ENCODE peak calls at places on chromosome 3, in nine cellular contexts. One of them, this sample, is unnamed.

GRCh38 chr3:170180107-170180951 is 1.2 kb downstream of the PHC3 start:
- DNase-seq in progenitor cell of endocrine pancreas: no peak
- DNase-seq in HuH-7: peak
- DNase-seq in amygdala: no peak
- DNase-seq in fibroblast of pulmonary artery: peak
- DNase-seq in osteocyte: no peak
- DNase-seq in stimulated activated CD4-positive, alpha-beta T cell treated with anti-CD3 and anti-CD28 coated beads, TNF-alpha, amount 100 ng/mL, for 24 hours: no peak
- DNase-seq in activated CD8-positive, alpha-beta memory T cell treated with anti-CD3 and anti-CD28 coated beads for 4 hours: no peak
- DNase-seq in anterior cingulate cortex: no peak
- DNase-seq in this sample: no peak

GRCh38 chr3:172203522-172204258 is 164.3 kb downstream of the FNDC3B start:
- DNase-seq in stimulated activated CD4-positive, alpha-beta T cell treated with anti-CD3 and anti-CD28 coated beads, TNF-alpha, amount 100 ng/mL, for 24 hours: no peak
- DNase-seq in progenitor cell of endocrine pancreas: no peak
- DNase-seq in anterior cingulate cortex: peak
- DNase-seq in HuH-7: peak
- DNase-seq in fibroblast of pulmonary artery: no peak
- DNase-seq in activated CD8-positive, alpha-beta memory T cell treated with anti-CD3 and anti-CD28 coated beads for 4 hours: no peak
- DNase-seq in amygdala: peak
- DNase-seq in osteocyte: no peak
- DNase-seq in this sample: no peak

GRCh38 chr3:170961616-170962400 is 53.4 kb upstream of the EIF5A2 start:
- DNase-seq in anterior cingulate cortex: no peak
- DNase-seq in progenitor cell of endocrine pancreas: no peak
- DNase-seq in HuH-7: peak
- DNase-seq in osteocyte: no peak
- DNase-seq in fibroblast of pulmonary artery: peak
- DNase-seq in activated CD8-positive, alpha-beta memory T cell treated with anti-CD3 and anti-CD28 coated beads for 4 hours: no peak
- DNase-seq in amygdala: no peak
- DNase-seq in stimulated activated CD4-positive, alpha-beta T cell treated with anti-CD3 and anti-CD28 coated beads, TNF-alpha, amount 100 ng/mL, for 24 hours: no peak
- DNase-seq in this sample: no peak

GRCh38 chr3:150215616-150216015 is 192.5 kb upstream of the TSC22D2 start:
- DNase-seq in anterior cingulate cortex: no peak
- DNase-seq in progenitor cell of endocrine pancreas: no peak
- DNase-seq in amygdala: no peak
- DNase-seq in stimulated activated CD4-positive, alpha-beta T cell treated with anti-CD3 and anti-CD28 coated beads, TNF-alpha, amount 100 ng/mL, for 24 hours: no peak
- DNase-seq in osteocyte: no peak
- DNase-seq in activated CD8-positive, alpha-beta memory T cell treated with anti-CD3 and anti-CD28 coated beads for 4 hours: no peak
- DNase-seq in fibroblast of pulmonary artery: no peak
- DNase-seq in HuH-7: no peak
- DNase-seq in this sample: no peak

GRCh38 chr3:166986000-166986399 is 394.1 kb downstream of the ZBBX start:
- DNase-seq in HuH-7: no peak
- DNase-seq in amygdala: no peak
- DNase-seq in fibroblast of pulmonary artery: no peak
- DNase-seq in activated CD8-positive, alpha-beta memory T cell treated with anti-CD3 and anti-CD28 coated beads for 4 hours: no peak
- DNase-seq in anterior cingulate cortex: no peak
- DNase-seq in progenitor cell of endocrine pancreas: no peak
- DNase-seq in stimulated activated CD4-positive, alpha-beta T cell treated with anti-CD3 and anti-CD28 coated beads, TNF-alpha, amount 100 ng/mL, for 24 hours: no peak
- DNase-seq in osteocyte: no peak
- DNase-seq in this sample: no peak

GRCh38 chr3:139313921-139314320 is 29.9 kb upstream of the MRPS22 start:
- DNase-seq in stimulated activated CD4-positive, alpha-beta T cell treated with anti-CD3 and anti-CD28 coated beads, TNF-alpha, amount 100 ng/mL, for 24 hours: no peak
- DNase-seq in fibroblast of pulmonary artery: no peak
- DNase-seq in amygdala: no peak
- DNase-seq in progenitor cell of endocrine pancreas: no peak
- DNase-seq in activated CD8-positive, alpha-beta memory T cell treated with anti-CD3 and anti-CD28 coated beads for 4 hours: no peak
- DNase-seq in osteocyte: no peak
- DNase-seq in anterior cingulate cortex: no peak
- DNase-seq in HuH-7: no peak
- DNase-seq in this sample: no peak

GRCh38 chr3:131883711-131884407 is 151.0 kb downstream of the CPNE4 start:
- DNase-seq in osteocyte: no peak
- DNase-seq in amygdala: no peak
- DNase-seq in anterior cingulate cortex: no peak
- DNase-seq in activated CD8-positive, alpha-beta memory T cell treated with anti-CD3 and anti-CD28 coated beads for 4 hours: no peak
- DNase-seq in fibroblast of pulmonary artery: no peak
- DNase-seq in HuH-7: no peak
- DNase-seq in progenitor cell of endocrine pancreas: no peak
- DNase-seq in stimulated activated CD4-positive, alpha-beta T cell treated with anti-CD3 and anti-CD28 coated beads, TNF-alpha, amount 100 ng/mL, for 24 hours: no peak
- DNase-seq in this sample: no peak

GRCh38 chr3:145024700-145025099 is 1053.1 kb downstream of the DIPK2A start:
- DNase-seq in activated CD8-positive, alpha-beta memory T cell treated with anti-CD3 and anti-CD28 coated beads for 4 hours: no peak
- DNase-seq in progenitor cell of endocrine pancreas: no peak
- DNase-seq in anterior cingulate cortex: no peak
- DNase-seq in amygdala: no peak
- DNase-seq in stimulated activated CD4-positive, alpha-beta T cell treated with anti-CD3 and anti-CD28 coated beads, TNF-alpha, amount 100 ng/mL, for 24 hours: no peak
- DNase-seq in osteocyte: no peak
- DNase-seq in fibroblast of pulmonary artery: no peak
- DNase-seq in HuH-7: no peak
- DNase-seq in this sample: no peak

GRCh38 chr3:49006591-49007067 is 562 bp upstream of the WDR6 start:
- DNase-seq in anterior cingulate cortex: peak
- DNase-seq in fibroblast of pulmonary artery: peak
- DNase-seq in amygdala: peak
- DNase-seq in stimulated activated CD4-positive, alpha-beta T cell treated with anti-CD3 and anti-CD28 coated beads, TNF-alpha, amount 100 ng/mL, for 24 hours: no peak
- DNase-seq in activated CD8-positive, alpha-beta memory T cell treated with anti-CD3 and anti-CD28 coated beads for 4 hours: no peak
- DNase-seq in progenitor cell of endocrine pancreas: no peak
- DNase-seq in osteocyte: no peak
- DNase-seq in HuH-7: no peak
- DNase-seq in this sample: no peak

GRCh38 chr3:49647741-49648140 is 26.4 kb upstream of the APEH start:
- DNase-seq in HuH-7: no peak
- DNase-seq in osteocyte: no peak
- DNase-seq in stimulated activated CD4-positive, alpha-beta T cell treated with anti-CD3 and anti-CD28 coated beads, TNF-alpha, amount 100 ng/mL, for 24 hours: no peak
- DNase-seq in anterior cingulate cortex: no peak
- DNase-seq in amygdala: no peak
- DNase-seq in fibroblast of pulmonary artery: no peak
- DNase-seq in progenitor cell of endocrine pancreas: no peak
- DNase-seq in activated CD8-positive, alpha-beta memory T cell treated with anti-CD3 and anti-CD28 coated beads for 4 hours: no peak
- DNase-seq in this sample: no peak

GRCh38 chr3:9765865-9766264 is 3.9 kb downstream of the CAMK1 start:
- DNase-seq in fibroblast of pulmonary artery: no peak
- DNase-seq in progenitor cell of endocrine pancreas: no peak
- DNase-seq in amygdala: no peak
- DNase-seq in stimulated activated CD4-positive, alpha-beta T cell treated with anti-CD3 and anti-CD28 coated beads, TNF-alpha, amount 100 ng/mL, for 24 hours: no peak
- DNase-seq in osteocyte: no peak
- DNase-seq in HuH-7: no peak
- DNase-seq in activated CD8-positive, alpha-beta memory T cell treated with anti-CD3 and anti-CD28 coated beads for 4 hours: no peak
- DNase-seq in anterior cingulate cortex: no peak
- DNase-seq in this sample: no peak

GRCh38 chr3:43369404-43370345 is 83.3 kb downstream of the SNRK start:
- DNase-seq in stimulated activated CD4-positive, alpha-beta T cell treated with anti-CD3 and anti-CD28 coated beads, TNF-alpha, amount 100 ng/mL, for 24 hours: no peak
- DNase-seq in progenitor cell of endocrine pancreas: no peak
- DNase-seq in anterior cingulate cortex: no peak
- DNase-seq in osteocyte: no peak
- DNase-seq in activated CD8-positive, alpha-beta memory T cell treated with anti-CD3 and anti-CD28 coated beads for 4 hours: no peak
- DNase-seq in amygdala: no peak
- DNase-seq in HuH-7: no peak
- DNase-seq in fibroblast of pulmonary artery: no peak
- DNase-seq in this sample: no peak

GRCh38 chr3:32998631-32999451 is 47.4 kb downstream of the CCR4 start:
- DNase-seq in osteocyte: no peak
- DNase-seq in activated CD8-positive, alpha-beta memory T cell treated with anti-CD3 and anti-CD28 coated beads for 4 hours: no peak
- DNase-seq in fibroblast of pulmonary artery: no peak
- DNase-seq in anterior cingulate cortex: no peak
- DNase-seq in HuH-7: no peak
- DNase-seq in stimulated activated CD4-positive, alpha-beta T cell treated with anti-CD3 and anti-CD28 coated beads, TNF-alpha, amount 100 ng/mL, for 24 hours: no peak
- DNase-seq in progenitor cell of endocrine pancreas: no peak
- DNase-seq in amygdala: no peak
- DNase-seq in this sample: no peak

GRCh38 chr3:8650583-8651416 is 6.2 kb upstream of the SSUH2 start:
- DNase-seq in progenitor cell of endocrine pancreas: no peak
- DNase-seq in fibroblast of pulmonary artery: no peak
- DNase-seq in amygdala: no peak
- DNase-seq in osteocyte: no peak
- DNase-seq in activated CD8-positive, alpha-beta memory T cell treated with anti-CD3 and anti-CD28 coated beads for 4 hours: no peak
- DNase-seq in anterior cingulate cortex: no peak
- DNase-seq in stimulated activated CD4-positive, alpha-beta T cell treated with anti-CD3 and anti-CD28 coated beads, TNF-alpha, amount 100 ng/mL, for 24 hours: no peak
- DNase-seq in HuH-7: no peak
- DNase-seq in this sample: no peak

GRCh38 chr3:86948840-86949239 is 42.1 kb downstream of the VGLL3 start:
- DNase-seq in osteocyte: no peak
- DNase-seq in stimulated activated CD4-positive, alpha-beta T cell treated with anti-CD3 and anti-CD28 coated beads, TNF-alpha, amount 100 ng/mL, for 24 hours: no peak
- DNase-seq in progenitor cell of endocrine pancreas: no peak
- DNase-seq in fibroblast of pulmonary artery: peak
- DNase-seq in activated CD8-positive, alpha-beta memory T cell treated with anti-CD3 and anti-CD28 coated beads for 4 hours: no peak
- DNase-seq in anterior cingulate cortex: no peak
- DNase-seq in amygdala: no peak
- DNase-seq in HuH-7: no peak
- DNase-seq in this sample: no peak

GRCh38 chr3:82093641-82094040 is 332.2 kb upstream of the GBE1 start:
- DNase-seq in fibroblast of pulmonary artery: no peak
- DNase-seq in activated CD8-positive, alpha-beta memory T cell treated with anti-CD3 and anti-CD28 coated beads for 4 hours: no peak
- DNase-seq in amygdala: no peak
- DNase-seq in anterior cingulate cortex: no peak
- DNase-seq in HuH-7: no peak
- DNase-seq in stimulated activated CD4-positive, alpha-beta T cell treated with anti-CD3 and anti-CD28 coated beads, TNF-alpha, amount 100 ng/mL, for 24 hours: no peak
- DNase-seq in osteocyte: no peak
- DNase-seq in progenitor cell of endocrine pancreas: no peak
- DNase-seq in this sample: no peak

GRCh38 chr3:180265551-180265950 is 228.8 kb upstream of the PEX5L start:
- DNase-seq in stimulated activated CD4-positive, alpha-beta T cell treated with anti-CD3 and anti-CD28 coated beads, TNF-alpha, amount 100 ng/mL, for 24 hours: no peak
- DNase-seq in activated CD8-positive, alpha-beta memory T cell treated with anti-CD3 and anti-CD28 coated beads for 4 hours: no peak
- DNase-seq in fibroblast of pulmonary artery: no peak
- DNase-seq in HuH-7: no peak
- DNase-seq in anterior cingulate cortex: no peak
- DNase-seq in amygdala: no peak
- DNase-seq in progenitor cell of endocrine pancreas: no peak
- DNase-seq in osteocyte: no peak
- DNase-seq in this sample: no peak

GRCh38 chr3:184003187-184003967 is 14.3 kb downstream of the ABCC5 start:
- DNase-seq in amygdala: no peak
- DNase-seq in osteocyte: no peak
- DNase-seq in HuH-7: no peak
- DNase-seq in stimulated activated CD4-positive, alpha-beta T cell treated with anti-CD3 and anti-CD28 coated beads, TNF-alpha, amount 100 ng/mL, for 24 hours: no peak
- DNase-seq in progenitor cell of endocrine pancreas: no peak
- DNase-seq in fibroblast of pulmonary artery: peak
- DNase-seq in activated CD8-positive, alpha-beta memory T cell treated with anti-CD3 and anti-CD28 coated beads for 4 hours: no peak
- DNase-seq in anterior cingulate cortex: no peak
- DNase-seq in this sample: no peak

GRCh38 chr3:143674100-143674968 is 173.9 kb downstream of the SLC9A9 start:
- DNase-seq in activated CD8-positive, alpha-beta memory T cell treated with anti-CD3 and anti-CD28 coated beads for 4 hours: peak
- DNase-seq in HuH-7: peak
- DNase-seq in anterior cingulate cortex: peak
- DNase-seq in amygdala: peak
- DNase-seq in osteocyte: peak
- DNase-seq in fibroblast of pulmonary artery: peak
- DNase-seq in progenitor cell of endocrine pancreas: peak
- DNase-seq in stimulated activated CD4-positive, alpha-beta T cell treated with anti-CD3 and anti-CD28 coated beads, TNF-alpha, amount 100 ng/mL, for 24 hours: peak
- DNase-seq in this sample: peak

GRCh38 chr3:149552700-149553099 is 78.2 kb downstream of the TM4SF4 start:
- DNase-seq in stimulated activated CD4-positive, alpha-beta T cell treated with anti-CD3 and anti-CD28 coated beads, TNF-alpha, amount 100 ng/mL, for 24 hours: no peak
- DNase-seq in osteocyte: no peak
- DNase-seq in anterior cingulate cortex: no peak
- DNase-seq in activated CD8-positive, alpha-beta memory T cell treated with anti-CD3 and anti-CD28 coated beads for 4 hours: no peak
- DNase-seq in fibroblast of pulmonary artery: no peak
- DNase-seq in progenitor cell of endocrine pancreas: no peak
- DNase-seq in amygdala: no peak
- DNase-seq in HuH-7: no peak
- DNase-seq in this sample: no peak

GRCh38 chr3:42010530-42010929 is 48.6 kb upstream of the ULK4 start:
- DNase-seq in activated CD8-positive, alpha-beta memory T cell treated with anti-CD3 and anti-CD28 coated beads for 4 hours: no peak
- DNase-seq in HuH-7: no peak
- DNase-seq in anterior cingulate cortex: no peak
- DNase-seq in progenitor cell of endocrine pancreas: no peak
- DNase-seq in amygdala: no peak
- DNase-seq in fibroblast of pulmonary artery: no peak
- DNase-seq in osteocyte: no peak
- DNase-seq in stimulated activated CD4-positive, alpha-beta T cell treated with anti-CD3 and anti-CD28 coated beads, TNF-alpha, amount 100 ng/mL, for 24 hours: no peak
- DNase-seq in this sample: no peak

GRCh38 chr3:76585794-76586392 is 454.0 kb upstream of the ROBO2 start:
- DNase-seq in osteocyte: no peak
- DNase-seq in HuH-7: peak
- DNase-seq in fibroblast of pulmonary artery: peak
- DNase-seq in progenitor cell of endocrine pancreas: no peak
- DNase-seq in activated CD8-positive, alpha-beta memory T cell treated with anti-CD3 and anti-CD28 coated beads for 4 hours: no peak
- DNase-seq in stimulated activated CD4-positive, alpha-beta T cell treated with anti-CD3 and anti-CD28 coated beads, TNF-alpha, amount 100 ng/mL, for 24 hours: no peak
- DNase-seq in amygdala: no peak
- DNase-seq in anterior cingulate cortex: no peak
- DNase-seq in this sample: no peak

GRCh38 chr3:46849686-46850467 is 13.4 kb downstream of the MYL3 start:
- DNase-seq in anterior cingulate cortex: no peak
- DNase-seq in activated CD8-positive, alpha-beta memory T cell treated with anti-CD3 and anti-CD28 coated beads for 4 hours: no peak
- DNase-seq in osteocyte: peak
- DNase-seq in stimulated activated CD4-positive, alpha-beta T cell treated with anti-CD3 and anti-CD28 coated beads, TNF-alpha, amount 100 ng/mL, for 24 hours: no peak
- DNase-seq in fibroblast of pulmonary artery: no peak
- DNase-seq in HuH-7: no peak
- DNase-seq in amygdala: no peak
- DNase-seq in progenitor cell of endocrine pancreas: no peak
- DNase-seq in this sample: no peak

GRCh38 chr3:152258448-152259302 is 10.1 kb upstream of the MBNL1 start:
- DNase-seq in anterior cingulate cortex: no peak
- DNase-seq in HuH-7: peak
- DNase-seq in amygdala: no peak
- DNase-seq in fibroblast of pulmonary artery: peak
- DNase-seq in activated CD8-positive, alpha-beta memory T cell treated with anti-CD3 and anti-CD28 coated beads for 4 hours: peak
- DNase-seq in progenitor cell of endocrine pancreas: no peak
- DNase-seq in stimulated activated CD4-positive, alpha-beta T cell treated with anti-CD3 and anti-CD28 coated beads, TNF-alpha, amount 100 ng/mL, for 24 hours: no peak
- DNase-seq in osteocyte: no peak
- DNase-seq in this sample: no peak

GRCh38 chr3:77931272-77932009 is 891.5 kb downstream of the ROBO2 start:
- DNase-seq in amygdala: no peak
- DNase-seq in osteocyte: no peak
- DNase-seq in progenitor cell of endocrine pancreas: no peak
- DNase-seq in stimulated activated CD4-positive, alpha-beta T cell treated with anti-CD3 and anti-CD28 coated beads, TNF-alpha, amount 100 ng/mL, for 24 hours: no peak
- DNase-seq in fibroblast of pulmonary artery: peak
- DNase-seq in HuH-7: no peak
- DNase-seq in anterior cingulate cortex: no peak
- DNase-seq in activated CD8-positive, alpha-beta memory T cell treated with anti-CD3 and anti-CD28 coated beads for 4 hours: no peak
- DNase-seq in this sample: no peak

GRCh38 chr3:39140341-39140971 is 12.9 kb downstream of the CSRNP1 start:
- DNase-seq in progenitor cell of endocrine pancreas: no peak
- DNase-seq in fibroblast of pulmonary artery: no peak
- DNase-seq in amygdala: no peak
- DNase-seq in activated CD8-positive, alpha-beta memory T cell treated with anti-CD3 and anti-CD28 coated beads for 4 hours: no peak
- DNase-seq in HuH-7: no peak
- DNase-seq in stimulated activated CD4-positive, alpha-beta T cell treated with anti-CD3 and anti-CD28 coated beads, TNF-alpha, amount 100 ng/mL, for 24 hours: no peak
- DNase-seq in anterior cingulate cortex: no peak
- DNase-seq in osteocyte: no peak
- DNase-seq in this sample: no peak

GRCh38 chr3:194310516-194310915 is 40.6 kb downstream of the CPN2 start:
- DNase-seq in stimulated activated CD4-positive, alpha-beta T cell treated with anti-CD3 and anti-CD28 coated beads, TNF-alpha, amount 100 ng/mL, for 24 hours: no peak
- DNase-seq in osteocyte: no peak
- DNase-seq in HuH-7: no peak
- DNase-seq in progenitor cell of endocrine pancreas: no peak
- DNase-seq in activated CD8-positive, alpha-beta memory T cell treated with anti-CD3 and anti-CD28 coated beads for 4 hours: no peak
- DNase-seq in anterior cingulate cortex: no peak
- DNase-seq in fibroblast of pulmonary artery: no peak
- DNase-seq in amygdala: no peak
- DNase-seq in this sample: no peak

GRCh38 chr3:56915969-56916586 is 114.3 kb upstream of the ARHGEF3 start:
- DNase-seq in stimulated activated CD4-positive, alpha-beta T cell treated with anti-CD3 and anti-CD28 coated beads, TNF-alpha, amount 100 ng/mL, for 24 hours: peak
- DNase-seq in osteocyte: no peak
- DNase-seq in anterior cingulate cortex: no peak
- DNase-seq in activated CD8-positive, alpha-beta memory T cell treated with anti-CD3 and anti-CD28 coated beads for 4 hours: peak
- DNase-seq in fibroblast of pulmonary artery: no peak
- DNase-seq in amygdala: no peak
- DNase-seq in progenitor cell of endocrine pancreas: no peak
- DNase-seq in HuH-7: no peak
- DNase-seq in this sample: peak

GRCh38 chr3:189966843-189967242 is 153.9 kb downstream of the P3H2 start:
- DNase-seq in osteocyte: no peak
- DNase-seq in progenitor cell of endocrine pancreas: no peak
- DNase-seq in stimulated activated CD4-positive, alpha-beta T cell treated with anti-CD3 and anti-CD28 coated beads, TNF-alpha, amount 100 ng/mL, for 24 hours: no peak
- DNase-seq in activated CD8-positive, alpha-beta memory T cell treated with anti-CD3 and anti-CD28 coated beads for 4 hours: no peak
- DNase-seq in amygdala: no peak
- DNase-seq in HuH-7: no peak
- DNase-seq in anterior cingulate cortex: no peak
- DNase-seq in fibroblast of pulmonary artery: no peak
- DNase-seq in this sample: no peak

GRCh38 chr3:69425249-69425648 is 39.4 kb upstream of the FRMD4B start:
- DNase-seq in stimulated activated CD4-positive, alpha-beta T cell treated with anti-CD3 and anti-CD28 coated beads, TNF-alpha, amount 100 ng/mL, for 24 hours: peak
- DNase-seq in anterior cingulate cortex: no peak
- DNase-seq in HuH-7: peak
- DNase-seq in amygdala: no peak
- DNase-seq in progenitor cell of endocrine pancreas: no peak
- DNase-seq in osteocyte: no peak
- DNase-seq in activated CD8-positive, alpha-beta memory T cell treated with anti-CD3 and anti-CD28 coated beads for 4 hours: peak
- DNase-seq in fibroblast of pulmonary artery: peak
- DNase-seq in this sample: no peak

GRCh38 chr3:139378587-139378986 is 10.9 kb downstream of the COPB2 start:
- DNase-seq in stimulated activated CD4-positive, alpha-beta T cell treated with anti-CD3 and anti-CD28 coated beads, TNF-alpha, amount 100 ng/mL, for 24 hours: no peak
- DNase-seq in osteocyte: no peak
- DNase-seq in progenitor cell of endocrine pancreas: no peak
- DNase-seq in activated CD8-positive, alpha-beta memory T cell treated with anti-CD3 and anti-CD28 coated beads for 4 hours: no peak
- DNase-seq in anterior cingulate cortex: no peak
- DNase-seq in fibroblast of pulmonary artery: no peak
- DNase-seq in HuH-7: no peak
- DNase-seq in amygdala: no peak
- DNase-seq in this sample: no peak

This sample was measured in activated CD4-positive, alpha-beta T cell treated with anti-CD3 and anti-CD28 coated beads for 24 hours.